ENCODE peak calls at places on chromosome 10, in ten cellular contexts. V is CD8-positive, alpha-beta T cell; Q is hepatocyte; W is neural progenitor cell; I is cardiac muscle cell; L is tibial artery; A is astrocyte of the spinal cord; F is skeletal muscle cell; U is lung; M is esophagus squamous epithelium. C is an unnamed sample.

GRCh38 chr10:70132098-70133029 is at the start of gene AIFM2:
- DNase-seq in V (peak), Q (peak), W (peak), I (peak), L (peak), A (peak), F (no peak), U (peak), M (no peak), C (peak)

GRCh38 chr10:48653944-48654698 is 30.6 kb upstream of the WDFY4 start:
- DNase-seq in V (no peak), Q (no peak), W (no peak), I (no peak), L (no peak), A (no peak), F (no peak), U (no peak), M (no peak), C (no peak)

GRCh38 chr10:132574783-132575319 is 37.3 kb downstream of the INPP5A start:
- DNase-seq in V (no peak), Q (no peak), W (peak), I (peak), L (no peak), A (peak), F (no peak), U (no peak), M (no peak), C (peak)

GRCh38 chr10:30058570-30059132 is 735 bp downstream of the JCAD start:
- DNase-seq in V (no peak), Q (peak), W (peak), I (peak), L (no peak), A (no peak), F (no peak), U (no peak), M (no peak), C (no peak)

GRCh38 chr10:21831986-21832735 is 171.4 kb downstream of the DNAJC1 start:
- DNase-seq in V (no peak), Q (no peak), W (no peak), I (no peak), L (no peak), A (peak), F (peak), U (no peak), M (no peak), C (peak)

GRCh38 chr10:23611308-23611631 is 172.4 kb downstream of the OTUD1 start:
- DNase-seq in V (no peak), Q (no peak), W (no peak), I (no peak), L (no peak), A (no peak), F (no peak), U (no peak), M (no peak), C (no peak)

GRCh38 chr10:118595598-118596425 is at the start of gene PRLHR:
- DNase-seq in V (no peak), Q (peak), W (peak), I (peak), L (peak), A (no peak), F (no peak), U (no peak), M (no peak), C (peak)

GRCh38 chr10:18303851-18304800 is 163.9 kb downstream of the CACNB2 start:
- DNase-seq in V (no peak), Q (no peak), W (no peak), I (peak), L (no peak), A (no peak), F (no peak), U (no peak), M (no peak), C (no peak)

GRCh38 chr10:88810196-88810961 is 7.8 kb downstream of the LIPM start:
- DNase-seq in V (no peak), Q (peak), W (peak), I (peak), L (no peak), A (peak), F (no peak), U (peak), M (no peak), C (peak)

GRCh38 chr10:118763202-118763988 is 8.6 kb upstream of the CACUL1 start:
- DNase-seq in V (no peak), Q (no peak), W (no peak), I (no peak), L (no peak), A (no peak), F (no peak), U (no peak), M (no peak), C (no peak)

GRCh38 chr10:91210435-91210834 is 10.0 kb upstream of the PCGF5 start:
- DNase-seq in V (no peak), Q (peak), W (no peak), I (no peak), L (no peak), A (no peak), F (no peak), U (peak), M (no peak), C (no peak)

GRCh38 chr10:116753759-116754158 is 11.4 kb upstream of the HSPA12A start:
- DNase-seq in V (no peak), Q (no peak), W (no peak), I (no peak), L (peak), A (no peak), F (no peak), U (no peak), M (no peak), C (peak)

GRCh38 chr10:84194424-84195043 is at the start of gene CDHR1:
- DNase-seq in V (peak), Q (peak), W (peak), I (peak), L (no peak), A (no peak), F (no peak), U (no peak), M (no peak), C (peak)

GRCh38 chr10:76082232-76082631 is 650.8 kb downstream of the LRMDA start:
- DNase-seq in V (no peak), Q (no peak), W (no peak), I (no peak), L (no peak), A (peak), F (no peak), U (no peak), M (no peak), C (no peak)

GRCh38 chr10:132036153-132036886 is 29.4 kb upstream of the JAKMIP3 start:
- DNase-seq in V (no peak), Q (peak), W (peak), I (peak), L (no peak), A (no peak), F (no peak), U (no peak), M (no peak), C (peak)

GRCh38 chr10:121232494-121232893 is 365.8 kb downstream of the FGFR2 start:
- DNase-seq in V (no peak), Q (no peak), W (no peak), I (no peak), L (no peak), A (no peak), F (no peak), U (no peak), M (no peak), C (no peak)

GRCh38 chr10:23361665-23362064 is 17.1 kb upstream of the C10orf67 start:
- DNase-seq in V (no peak), Q (no peak), W (no peak), I (no peak), L (no peak), A (no peak), F (no peak), U (no peak), M (no peak), C (no peak)

GRCh38 chr10:103273026-103273425 is 3.9 kb upstream of the INA start:
- DNase-seq in V (no peak), Q (peak), W (no peak), I (no peak), L (peak), A (peak), F (peak), U (peak), M (no peak), C (peak)

GRCh38 chr10:103397191-103397825 is 882 bp downstream of the PDCD11 start:
- DNase-seq in V (no peak), Q (no peak), W (no peak), I (no peak), L (no peak), A (no peak), F (no peak), U (no peak), M (no peak), C (peak)

GRCh38 chr10:111137012-111137411 is 60.2 kb downstream of the ADRA2A start:
- DNase-seq in V (no peak), Q (no peak), W (peak), I (no peak), L (no peak), A (no peak), F (no peak), U (peak), M (no peak), C (no peak)

GRCh38 chr10:80191589-80192270 is 13.6 kb downstream of the ANXA11 start:
- DNase-seq in V (no peak), Q (no peak), W (no peak), I (no peak), L (no peak), A (no peak), F (no peak), U (no peak), M (no peak), C (no peak)

GRCh38 chr10:47033541-47034270 is 122.5 kb downstream of the PTPN20 start:
- DNase-seq in V (no peak), Q (no peak), W (no peak), I (no peak), L (peak), A (no peak), F (no peak), U (no peak), M (no peak), C (no peak)

GRCh38 chr10:21145751-21146445 is 248.8 kb upstream of the NEBL start:
- DNase-seq in V (no peak), Q (no peak), W (peak), I (no peak), L (no peak), A (no peak), F (no peak), U (no peak), M (no peak), C (no peak)

GRCh38 chr10:76492026-76492425 is 1060.6 kb downstream of the LRMDA start:
- DNase-seq in V (no peak), Q (no peak), W (no peak), I (no peak), L (no peak), A (peak), F (peak), U (no peak), M (no peak), C (peak)

GRCh38 chr10:86342111-86342863 is 24.3 kb downstream of the GRID1 start:
- DNase-seq in V (no peak), Q (no peak), W (no peak), I (no peak), L (peak), A (no peak), F (no peak), U (no peak), M (no peak), C (no peak)

GRCh38 chr10:17564911-17565310 is 52.3 kb downstream of the HACD1 start:
- DNase-seq in V (no peak), Q (no peak), W (no peak), I (no peak), L (no peak), A (no peak), F (no peak), U (no peak), M (no peak), C (no peak)

GRCh38 chr10:4650572-4650971 is 175.4 kb upstream of the AKR1E2 start:
- DNase-seq in V (no peak), Q (peak), W (no peak), I (no peak), L (no peak), A (no peak), F (no peak), U (no peak), M (no peak), C (peak)

GRCh38 chr10:102644066-102644645 is at the start of gene TRIM8:
- DNase-seq in V (peak), Q (peak), W (peak), I (peak), L (no peak), A (peak), F (no peak), U (no peak), M (no peak), C (peak)

GRCh38 chr10:50554381-50554994 is 69.3 kb downstream of the SGMS1 start:
- DNase-seq in V (no peak), Q (no peak), W (peak), I (peak), L (no peak), A (no peak), F (no peak), U (no peak), M (no peak), C (no peak)

GRCh38 chr10:117159390-117159789 is 21.3 kb upstream of the VAX1 start:
- DNase-seq in V (no peak), Q (no peak), W (peak), I (no peak), L (no peak), A (no peak), F (no peak), U (no peak), M (no peak), C (no peak)

GRCh38 chr10:11057018-11057417 is 39.3 kb downstream of the CELF2 start:
- DNase-seq in V (no peak), Q (no peak), W (no peak), I (no peak), L (no peak), A (no peak), F (no peak), U (no peak), M (no peak), C (no peak)

GRCh38 chr10:125148576-125148975 is 11.8 kb downstream of the CTBP2 start:
- DNase-seq in V (no peak), Q (no peak), W (no peak), I (no peak), L (no peak), A (no peak), F (no peak), U (no peak), M (no peak), C (peak)

GRCh38 chr10:117933036-117933435 is 113.7 kb downstream of the RAB11FIP2 start:
- DNase-seq in V (no peak), Q (no peak), W (no peak), I (no peak), L (no peak), A (no peak), F (peak), U (no peak), M (no peak), C (no peak)

GRCh38 chr10:132477398-132478340 is 59.9 kb upstream of the INPP5A start:
- DNase-seq in V (no peak), Q (no peak), W (peak), I (no peak), L (peak), A (no peak), F (no peak), U (no peak), M (no peak), C (no peak)

DNA sequence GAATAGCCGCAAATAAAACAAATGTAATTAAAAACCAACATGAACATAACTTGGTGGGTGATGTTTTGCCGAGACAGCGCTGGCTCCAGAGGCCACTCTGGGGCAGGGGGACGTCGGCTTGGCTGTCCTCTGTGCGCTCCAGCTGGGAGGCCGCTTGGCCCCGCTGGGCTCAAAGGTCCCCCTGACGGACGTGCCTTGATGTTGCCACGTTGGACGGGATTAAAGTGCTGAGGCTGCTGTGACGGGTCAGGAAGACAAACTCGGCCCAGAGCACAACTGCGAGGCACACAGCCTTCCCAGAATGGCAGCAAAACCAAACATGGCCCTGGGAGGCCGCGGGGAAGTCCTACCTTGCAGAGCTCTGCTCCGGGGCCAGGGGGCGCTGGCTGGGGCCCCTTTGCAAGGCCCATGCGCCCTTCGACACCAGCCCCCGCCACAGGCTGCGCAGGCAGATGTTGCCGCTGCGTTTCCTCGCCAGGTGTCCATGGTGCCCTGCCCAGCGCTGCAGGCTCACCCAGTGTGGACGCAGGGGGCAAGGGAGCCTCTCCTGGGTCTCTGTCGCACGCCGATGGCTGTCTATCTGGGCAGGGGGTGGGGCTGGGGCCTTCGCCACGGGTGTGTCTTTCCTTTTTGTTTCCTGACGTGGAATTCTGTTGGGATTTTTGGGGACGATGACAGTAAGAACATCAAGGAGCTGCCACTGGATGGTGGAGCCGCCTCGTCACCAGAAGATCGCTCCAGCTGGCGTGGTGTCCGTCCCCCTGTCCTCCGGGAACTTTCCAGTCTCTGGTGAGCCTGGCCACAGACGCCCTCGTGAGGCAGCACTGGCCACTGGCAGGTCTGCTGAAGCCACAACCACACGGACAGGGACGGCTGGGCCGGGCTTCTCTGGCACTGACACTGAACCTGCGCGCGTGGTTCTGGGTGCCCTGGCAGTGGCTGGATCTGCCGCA is 99.6 kb upstream of the DIP2C start:
- DNase-seq in V (no peak), Q (peak), W (peak), I (no peak), L (peak), A (peak), F (no peak), U (peak), M (no peak), C (peak)
- H3K4me3 ChIP-seq in V (no peak), Q (no peak), W (peak), I (no peak), L (peak), A (peak), F (peak), U (no peak), M (peak), C (peak)

GRCh38 chr10:94043431-94043990 is 49.8 kb downstream of the PLCE1 start:
- DNase-seq in V (no peak), Q (no peak), W (no peak), I (no peak), L (no peak), A (no peak), F (no peak), U (no peak), M (no peak), C (no peak)
- H3K4me3 ChIP-seq in V (no peak), Q (no peak), W (no peak), I (no peak), L (no peak), A (no peak), F (no peak), U (no peak), M (no peak), C (no peak)

GRCh38 chr10:101043356-101043707 is 12.3 kb downstream of the SFXN3 start:
- DNase-seq in V (no peak), Q (no peak), W (no peak), I (no peak), L (no peak), A (no peak), F (no peak), U (no peak), M (no peak), C (no peak)

GRCh38 chr10:101041252-101041761 is 10.3 kb downstream of the SFXN3 start:
- DNase-seq in V (peak), Q (peak), W (peak), I (peak), L (peak), A (peak), F (no peak), U (peak), M (no peak), C (peak)

GRCh38 chr10:101040851-101041250 is 9.8 kb downstream of the SFXN3 start:
- DNase-seq in V (no peak), Q (no peak), W (no peak), I (no peak), L (no peak), A (no peak), F (no peak), U (no peak), M (no peak), C (no peak)

GRCh38 chr10:101042667-101043355 is 11.8 kb downstream of the SFXN3 start:
- DNase-seq in V (peak), Q (peak), W (peak), I (peak), L (peak), A (peak), F (peak), U (peak), M (peak), C (peak)

DNA sequence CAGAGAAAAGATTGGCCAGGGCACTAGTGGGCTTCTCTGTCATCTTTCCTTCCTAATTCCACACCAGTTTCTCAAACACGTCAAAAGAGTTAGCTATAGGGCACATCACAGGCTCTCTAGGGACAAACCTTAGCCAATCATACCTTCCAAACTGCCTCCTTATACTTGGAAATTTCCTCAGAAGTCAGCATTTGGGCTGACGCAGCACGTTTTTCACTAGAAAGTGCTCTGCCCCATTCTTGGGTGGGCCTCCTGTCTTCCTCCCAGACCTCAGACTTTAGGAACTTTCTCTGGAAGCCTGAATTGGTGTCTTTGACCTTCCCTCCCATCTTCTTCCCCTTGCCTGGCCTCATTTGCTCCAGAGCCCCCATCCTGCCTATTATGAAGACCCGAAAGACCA is 11.1 kb downstream of the SFXN3 start:
- DNase-seq in V (no peak), Q (no peak), W (no peak), I (no peak), L (no peak), A (no peak), F (no peak), U (no peak), M (no peak), C (no peak)
- H3K4me3 ChIP-seq in V (peak), Q (no peak), W (no peak), I (peak), L (peak), A (peak), F (peak), U (no peak), M (peak), C (peak)

DNA sequence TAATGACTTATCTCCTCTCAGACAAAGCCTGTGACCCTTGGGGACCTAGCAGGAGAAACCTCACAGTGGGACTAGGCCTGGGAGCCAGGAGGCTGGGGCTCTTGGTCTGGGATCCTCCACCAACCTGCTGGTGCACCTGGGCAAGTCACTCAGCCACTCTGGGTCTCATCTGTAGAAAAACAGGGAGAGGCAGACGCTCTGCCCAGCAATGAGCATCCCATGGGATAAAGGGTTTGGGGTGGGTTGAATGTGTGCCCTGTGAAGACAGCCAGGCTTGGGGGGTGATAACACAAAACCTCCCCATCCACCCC is 81.6 kb downstream of the ZMIZ1 start:
- DNase-seq in V (no peak), Q (no peak), W (no peak), I (no peak), L (no peak), A (no peak), F (no peak), U (no peak), M (no peak), C (no peak)
- H3K4me3 ChIP-seq in V (no peak), Q (no peak), W (no peak), I (no peak), L (no peak), A (no peak), F (no peak), U (no peak), M (no peak), C (no peak)

C was measured in cardiac fibroblast.